ENCODE peak calls at places on chromosomes 3 and 15, in seven cellular contexts. W, C, B, Q, N, V and A are unnamed samples.

GRCh38 chr3:139745831-139746230 is 68.1 kb upstream of the NMNAT3 start:
- DNase-seq in W (no peak), C (no peak), Q (no peak), N (no peak), B (no peak), V (no peak), A (no peak)

GRCh38 chr3:134330895-134331810 is 43.1 kb downstream of the AMOTL2 start:
- DNase-seq in N (no peak), B (no peak), V (no peak), Q (no peak), W (no peak), C (no peak), A (no peak)

GRCh38 chr3:143348486-143349327 is 229.1 kb downstream of the CHST2 start:
- DNase-seq in N (peak; percentile 5), B (peak; percentile 23), V (peak; percentile 55), W (no peak), Q (peak; percentile 1), C (no peak), A (peak; percentile 5)

GRCh38 chr3:48651763-48652162 is 10.9 kb downstream of the CELSR3 start:
- DNase-seq in N (no peak), Q (no peak), B (no peak), V (no peak), C (no peak), W (no peak), A (no peak)

GRCh38 chr3:111072016-111072891 is 638 bp downstream of the NECTIN3 start:
- DNase-seq in V (no peak), B (peak; percentile 46), N (no peak), C (peak; percentile 48), W (no peak), Q (no peak), A (peak; percentile 42)

GRCh38 chr3:108879915-108880314 is 57.3 kb downstream of the TRAT1 start:
- DNase-seq in C (no peak), N (no peak), W (no peak), B (no peak), Q (no peak), V (peak; percentile 45), A (no peak)

GRCh38 chr3:70871909-70872656 is 559.6 kb upstream of the MDFIC2 start:
- DNase-seq in V (no peak), C (no peak), B (no peak), W (no peak), Q (no peak), N (no peak), A (no peak)

GRCh38 chr15:84889313-84889990 is 5.0 kb downstream of the SLC28A1 start:
- DNase-seq in N (no peak), Q (no peak), W (no peak), B (peak; percentile 45), C (no peak), V (no peak), A (no peak)

GRCh38 chr3:159458010-159458409 is 530.6 kb upstream of the IL12A start:
- DNase-seq in B (no peak), W (no peak), Q (no peak), C (no peak), V (no peak), N (no peak), A (peak; percentile 57)

GRCh38 chr15:44193651-44194396 is 1.2 kb downstream of the FRMD5 start:
- DNase-seq in V (no peak), N (no peak), B (peak; percentile 11), C (no peak), W (no peak), Q (no peak), A (no peak)

GRCh38 chr3:64214697-64215018 is 10.6 kb downstream of the PRICKLE2 start:
- DNase-seq in B (no peak), N (no peak), Q (no peak), C (no peak), V (no peak), W (no peak), A (no peak)

GRCh38 chr3:27224197-27224596 is 145.0 kb downstream of the NEK10 start:
- DNase-seq in V (no peak), W (no peak), B (no peak), C (no peak), Q (no peak), N (no peak), A (no peak)

GRCh38 chr3:150798122-150798618 is 35.2 kb upstream of the SIAH2 start:
- DNase-seq in N (no peak), Q (no peak), B (no peak), W (no peak), C (peak; percentile 35), V (no peak), A (no peak)

GRCh38 chr3:159796744-159797143 is 191.9 kb upstream of the IL12A start:
- DNase-seq in C (no peak), V (no peak), W (no peak), B (no peak), Q (no peak), N (no peak), A (peak; percentile 17)

GRCh38 chr15:100726070-100726420 is 123.7 kb downstream of the ASB7 start:
- DNase-seq in B (no peak), C (no peak), Q (no peak), W (no peak), N (no peak), V (no peak), A (no peak)

GRCh38 chr3:136152176-136152843 is 43.8 kb downstream of the MSL2 start:
- DNase-seq in W (no peak), B (no peak), Q (no peak), V (no peak), C (no peak), N (no peak), A (no peak)
- H3K27ac ChIP-seq in W (no peak overlapping the region), B (peak overlapping the region; percentile 2), Q (no peak overlapping the region), V (no peak overlapping the region), C (no peak overlapping the region), N (no peak overlapping the region), A (no peak overlapping the region)

DNA sequence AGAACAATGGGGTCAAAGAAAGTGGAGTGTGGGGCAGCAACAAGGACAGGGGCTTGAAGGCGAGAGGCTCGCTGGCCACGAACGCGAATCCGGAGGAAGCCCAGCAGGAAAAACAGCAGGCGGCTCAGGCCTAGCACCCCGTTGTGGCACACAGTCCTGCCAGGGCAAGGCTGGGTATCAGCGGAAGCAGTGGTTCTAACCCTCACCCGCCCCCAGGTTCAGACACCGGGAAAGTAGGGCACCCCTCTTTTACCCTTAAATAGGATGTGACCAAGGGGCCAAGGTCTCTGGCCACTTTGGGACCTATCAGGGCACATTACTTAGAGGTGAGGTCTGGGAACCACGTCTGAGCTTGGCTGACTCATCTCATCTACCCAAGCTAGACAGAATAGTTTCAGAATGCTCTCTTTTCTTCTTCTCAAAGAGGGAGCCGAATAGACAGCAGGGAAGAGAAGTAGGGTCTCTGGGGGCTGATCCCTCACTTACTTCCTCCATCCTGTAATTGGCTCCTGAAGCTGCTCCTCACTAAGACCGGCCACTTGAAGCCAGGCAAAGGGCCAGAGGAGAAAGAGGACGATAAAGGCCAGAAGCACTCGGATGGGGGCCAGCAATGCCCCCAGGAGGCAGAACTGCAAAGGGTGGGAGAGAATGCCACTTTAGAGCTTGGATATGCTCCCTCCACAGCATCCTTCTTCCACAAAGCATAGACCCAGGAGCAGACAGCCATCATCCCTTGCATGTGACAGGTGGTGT is 1.7 kb downstream of the LPCAT4 start:
- DNase-seq in C (no peak), Q (no peak), B (no peak), W (no peak), V (no peak), N (peak; percentile 12), A (no peak)
- H3K4me3 ChIP-seq in C (peak overlapping the region; percentile 98), Q (peak overlapping the region; percentile 99), B (peak overlapping the region; percentile 82), W (peak overlapping the region; percentile 81), V (peak overlapping the region; percentile 82), N (peak overlapping the region; percentile 57), A (no peak overlapping the region)

GRCh38 chr15:63085289-63085688 is 36.4 kb upstream of the LACTB start:
- DNase-seq in C (no peak), V (no peak), B (no peak), N (no peak), W (no peak), Q (no peak), A (no peak)
- H3K36me3 ChIP-seq in C (no peaks in the 10 kb centered on the region), V (no peaks in the 10 kb centered on the region), B (no peaks in the 10 kb centered on the region), N (no peaks in the 10 kb centered on the region), W (no peaks in the 10 kb centered on the region), Q (no peaks in the 10 kb centered on the region), A (no peaks in the 10 kb centered on the region)

GRCh38 chr3:96813134-96813819 is 1.1 kb upstream of the EPHA6 start:
- DNase-seq in B (peak; percentile 73), C (peak; percentile 62), Q (no peak), N (no peak), W (no peak), V (no peak), A (peak; percentile 75)

GRCh38 chr3:96814581-96815567 is at the start of gene EPHA6:
- DNase-seq in C (no peak), V (no peak), B (no peak), N (no peak), Q (no peak), W (no peak), A (no peak)

GRCh38 chr3:96813820-96814580 is 394 bp upstream of the EPHA6 start:
- DNase-seq in N (no peak), V (no peak), C (peak; percentile 35), W (no peak), B (peak; percentile 33), Q (no peak), A (peak; percentile 25)
- H3K27ac ChIP-seq in N (no peak overlapping the region), V (no peak overlapping the region), C (peak overlapping the region; percentile 77), W (no peak overlapping the region), B (no peak overlapping the region), Q (no peak overlapping the region), A (no peak overlapping the region)

GRCh38 chr3:189567322-189567721 is 63.9 kb upstream of the TP63 start:
- DNase-seq in N (no peak), C (no peak), Q (no peak), W (no peak), V (no peak), B (no peak), A (no peak)

GRCh38 chr3:189568931-189569330 is 62.3 kb upstream of the TP63 start:
- DNase-seq in C (no peak), Q (no peak), V (no peak), N (no peak), B (no peak), W (no peak), A (no peak)

GRCh38 chr3:189567772-189568420 is 63.3 kb upstream of the TP63 start:
- DNase-seq in N (no peak), Q (no peak), W (no peak), C (no peak), B (no peak), V (no peak), A (no peak)

GRCh38 chr3:189566550-189566949 is 64.6 kb upstream of the TP63 start:
- DNase-seq in W (no peak), C (no peak), Q (no peak), V (no peak), B (no peak), N (no peak), A (no peak)

GRCh38 chr3:189563841-189564563 is 67.2 kb upstream of the TP63 start:
- DNase-seq in N (no peak), Q (no peak), B (no peak), C (no peak), V (no peak), W (no peak), A (peak; percentile 65)
- H3K4me3 ChIP-seq in N (no peak overlapping the region), Q (no peak overlapping the region), B (no peak overlapping the region), C (no peak overlapping the region), V (no peak overlapping the region), W (no peak overlapping the region), A (no peak overlapping the region)